ENCODE peak calls at places on chromosome X, in four cellular contexts. T is choroid plexus epithelial cell, N is SHP77, H is natural killer cell. P is an unnamed sample.

GRCh38 chrX:129983575-129984131 is 1.2 kb downstream of the BCORL1 start:
- DNase-seq in N (no peak), T (no peak), H (no peak), P (no peak)

GRCh38 chrX:106177106-106177981 is 9.2 kb downstream of the PWWP3B start:
- DNase-seq in T (peak; percentile 89), H (no peak), N (no peak), P (peak; percentile 86)

GRCh38 chrX:43676960-43677582 is 21.0 kb downstream of the MAOA start:
- DNase-seq in T (peak; percentile 84), H (no peak), N (peak; percentile 12), P (peak; percentile 76)

GRCh38 chrX:41047878-41048534 is 37.2 kb upstream of the USP9X start:
- DNase-seq in T (no peak), N (no peak), H (no peak), P (no peak)

GRCh38 chrX:10507876-10508275 is 112.5 kb downstream of the MID1 start:
- DNase-seq in N (no peak), T (no peak), H (no peak), P (no peak)

GRCh38 chrX:128818690-128819089 is 704.6 kb downstream of the SMARCA1 start:
- DNase-seq in N (no peak), T (no peak), H (no peak), P (no peak)

GRCh38 chrX:154374361-154375155 is at the start of gene FLNA:
- DNase-seq in N (peak; percentile 34), T (no peak), H (peak; percentile 38), P (no peak)

GRCh38 chrX:72169008-72169728 is 12.4 kb upstream of the PIN4 start:
- DNase-seq in T (peak; percentile 22), H (no peak), N (no peak), P (no peak)

GRCh38 chrX:119391279-119391678 is 7.9 kb upstream of the SLC25A43 start:
- DNase-seq in H (no peak), N (no peak), T (peak; percentile 58), P (peak; percentile 48)

GRCh38 chrX:133985164-133986007 is at the start of gene GPC3:
- DNase-seq in T (peak; percentile 20), H (peak; percentile 17), N (peak; percentile 16), P (peak; percentile 41)

GRCh38 chrX:110359273-110359672 is 625 bp downstream of the RTL9 start:
- DNase-seq in H (no peak), T (no peak), N (no peak), P (no peak)

GRCh38 chrX:54745676-54746075 is 52.4 kb downstream of the ITIH6 start:
- DNase-seq in H (no peak), N (no peak), T (no peak), P (no peak)

GRCh38 chrX:74540635-74541249 is 73.7 kb downstream of the RLIM start:
- DNase-seq in T (no peak), N (no peak), H (no peak), P (no peak)

GRCh38 chrX:134254511-134254910 is 17.5 kb downstream of the CCDC160 start:
- DNase-seq in T (no peak), H (no peak), N (no peak), P (no peak)

GRCh38 chrX:1424452-1424851 is 28.3 kb downstream of the ASMTL start:
- DNase-seq in H (no peak), T (no peak), N (no peak), P (no peak)

GRCh38 chrX:71955530-71956120 is 45.0 kb downstream of the NHSL2 start:
- DNase-seq in H (no peak), T (no peak), N (no peak), P (no peak)

GRCh38 chrX:54208531-54208930 is 25.5 kb upstream of the FAM120C start:
- DNase-seq in H (no peak), T (peak; percentile 42), N (no peak), P (peak; percentile 27)

GRCh38 chrX:49282647-49283011 is 13.0 kb downstream of the PPP1R3F start:
- DNase-seq in N (peak; percentile 6), H (no peak), T (peak; percentile 43), P (peak; percentile 40)

GRCh38 chrX:145041486-145041885 is 205.8 kb upstream of the SPANXN1 start:
- DNase-seq in T (no peak), N (no peak), H (no peak), P (no peak)

GRCh38 chrX:100994352-100995281 is 25.1 kb downstream of the ARL13A start:
- DNase-seq in H (no peak), T (peak; percentile 32), N (no peak), P (peak; percentile 45)

GRCh38 chrX:46642145-46642544 is 68.6 kb downstream of the CHST7 start:
- DNase-seq in H (no peak), T (peak; percentile 57), N (no peak), P (peak; percentile 54)

GRCh38 chrX:136694491-136695087 is 46.6 kb downstream of the CD40LG start:
- DNase-seq in N (peak; percentile 2), H (no peak), T (peak; percentile 76), P (peak; percentile 80)

GRCh38 chrX:124805486-124805885 is 459.1 kb downstream of the SH2D1A start:
- DNase-seq in H (no peak), N (no peak), T (no peak), P (no peak)

GRCh38 chrX:25005382-25006185 is 10.2 kb downstream of the ARX start:
- DNase-seq in T (no peak), N (no peak), H (no peak), P (no peak)

GRCh38 chrX:119238557-119238956 is 2.5 kb downstream of the PGRMC1 start:
- DNase-seq in H (no peak), N (no peak), T (peak; percentile 12), P (no peak)

GRCh38 chrX:33273521-33273920 is 62.2 kb upstream of the DMD start:
- DNase-seq in H (no peak), N (no peak), T (no peak), P (no peak)

GRCh38 chrX:19007011-19007410 is 23.1 kb upstream of the PHKA2 start:
- DNase-seq in H (no peak), T (no peak), N (no peak), P (no peak)

GRCh38 chrX:937391-937790 is 275.1 kb downstream of the CRLF2 start:
- DNase-seq in T (no peak), N (no peak), H (no peak), P (no peak)

GRCh38 chrX:65871671-65872311 is 168.1 kb downstream of the VSIG4 start:
- DNase-seq in N (peak; percentile 0), H (no peak), T (no peak), P (peak; percentile 51)